ENCODE peak calls at places on chromosomes 16 and 17, in four cellular contexts. S, B, L and Y are unnamed samples.

GRCh38 chr17:77471984-77472836 is 331.4 kb downstream of the SEC14L1 start:
- DNase-seq in S (no peak), L (no peak), B (peak), Y (no peak)

GRCh38 chr17:1574697-1575471 is 12.3 kb upstream of the PITPNA start:
- DNase-seq in S (no peak), L (no peak), B (no peak), Y (no peak)

GRCh38 chr16:24896439-24896838 is 50.7 kb downstream of the SLC5A11 start:
- DNase-seq in S (no peak), L (no peak), B (no peak), Y (no peak)

GRCh38 chr17:60106377-60107059 is 27.8 kb upstream of the HEATR6 start:
- DNase-seq in B (no peak), L (no peak), S (no peak), Y (no peak)

GRCh38 chr17:73901661-73902415 is 257.6 kb upstream of the SDK2 start:
- DNase-seq in S (peak), L (no peak), B (no peak), Y (peak)

GRCh38 chr17:55726440-55726839 is 3.8 kb upstream of the TMEM100 start:
- DNase-seq in B (no peak), S (no peak), L (no peak), Y (peak)

GRCh38 chr16:90032664-90033346 is 13.5 kb upstream of the DBNDD1 start:
- DNase-seq in L (no peak), S (no peak), B (no peak), Y (no peak)

GRCh38 chr16:48008011-48008410 is 147.8 kb downstream of the ABCC12 start:
- DNase-seq in S (no peak), B (no peak), L (no peak), Y (no peak)

GRCh38 chr17:68302066-68302564 is 10.8 kb downstream of the ARSG start:
- DNase-seq in S (no peak), B (no peak), L (no peak), Y (no peak)

GRCh38 chr17:31536451-31536850 is 145.0 kb downstream of the RAB11FIP4 start:
- DNase-seq in S (no peak), L (no peak), B (no peak), Y (no peak)

GRCh38 chr16:87704754-87705353 is 60.9 kb downstream of the KLHDC4 start:
- DNase-seq in B (no peak), S (no peak), L (no peak), Y (no peak)

GRCh38 chr16:79036541-79036940 is 564.0 kb downstream of the MAF start:
- DNase-seq in B (no peak), S (no peak), L (no peak), Y (no peak)

GRCh38 chr16:70746040-70746707 is 54.8 kb downstream of the VAC14 start:
- DNase-seq in L (no peak), S (no peak), B (no peak), Y (peak)

GRCh38 chr16:88681709-88682451 is 4.4 kb downstream of the SNAI3 start:
- DNase-seq in L (peak), B (no peak), S (no peak), Y (peak)

GRCh38 chr17:40469805-40470675 is 26.8 kb downstream of the IGFBP4 start:
- DNase-seq in S (no peak), L (no peak), B (no peak), Y (no peak)

GRCh38 chr16:27704252-27704651 is 154.3 kb downstream of the KATNIP start:
- DNase-seq in S (no peak), L (no peak), B (no peak), Y (no peak)

GRCh38 chr16:88859381-88860091 is 2.6 kb downstream of the TRAPPC2L start:
- DNase-seq in S (no peak), L (no peak), B (no peak), Y (no peak)

GRCh38 chr17:29291163-29291752 is 2.7 kb downstream of the NUFIP2 start:
- DNase-seq in B (peak), S (no peak), L (no peak), Y (no peak)

GRCh38 chr17:57401556-57402488 is 145.5 kb downstream of the MSI2 start:
- DNase-seq in L (no peak), B (peak), S (no peak), Y (no peak)

GRCh38 chr16:20300312-20301097 is 26.8 kb downstream of the GP2 start:
- DNase-seq in L (peak), S (no peak), B (peak), Y (peak)

GRCh38 chr17:58324409-58325288 is 3.9 kb downstream of the TSPOAP1 start:
- DNase-seq in L (no peak), B (no peak), S (no peak), Y (peak)

GRCh38 chr17:6654816-6655731 is 3.5 kb downstream of the C17orf100 start:
- DNase-seq in L (no peak), B (no peak), S (no peak), Y (peak)

GRCh38 chr16:53219795-53220194 is 165.0 kb downstream of the CHD9 start:
- DNase-seq in S (no peak), L (no peak), B (no peak), Y (no peak)

GRCh38 chr16:70768205-70768580 is 32.8 kb downstream of the VAC14 start:
- DNase-seq in B (no peak), S (no peak), L (no peak), Y (no peak)

GRCh38 chr17:63150994-63151464 is 185.0 kb downstream of the TANC2 start:
- DNase-seq in B (peak), S (no peak), L (no peak), Y (no peak)

GRCh38 chr17:82527893-82528292 is 8.4 kb downstream of the FOXK2 start:
- DNase-seq in L (no peak), S (no peak), B (no peak), Y (no peak)

GRCh38 chr17:82602986-82603385 is 45.3 kb downstream of the WDR45B start:
- DNase-seq in B (no peak), S (no peak), L (no peak), Y (no peak)

GRCh38 chr17:45086865-45087495 is 25.9 kb downstream of the NMT1 start:
- DNase-seq in S (no peak), L (no peak), B (no peak), Y (no peak)

GRCh38 chr17:81807839-81808238 is 3.9 kb downstream of the GCGR start:
- DNase-seq in L (no peak), S (no peak), B (no peak), Y (no peak)

GRCh38 chr17:75549246-75550138 is 24.0 kb downstream of the LLGL2 start:
- DNase-seq in L (no peak), S (no peak), B (peak), Y (peak)

GRCh38 chr17:63698886-63699637 is 863 bp downstream of the LIMD2 start:
- DNase-seq in B (no peak), S (peak), L (peak), Y (peak)

GRCh38 chr17:50931003-50931878 is 65.1 kb upstream of the TOB1 start:
- DNase-seq in B (peak), S (peak), L (no peak), Y (peak)

GRCh38 chr17:42248351-42249179 is 27.6 kb downstream of the STAT5B start:
- DNase-seq in L (peak), S (peak), B (no peak), Y (peak)

GRCh38 chr16:4318171-4318910 is 2.5 kb downstream of the GLIS2 start:
- DNase-seq in S (no peak), L (no peak), B (no peak), Y (peak)

GRCh38 chr16:69709456-69710084 is 16.8 kb downstream of the NQO1 start:
- DNase-seq in L (no peak), B (peak), S (no peak), Y (no peak)